ENCODE peak calls at places on chromosomes 1 and 21, in ten cellular contexts. L is body of pancreas; J is NCI-H2029; D is IMR-90; A is stimulated activated CD4-positive, alpha-beta T cell treated with anti-CD3 and anti-CD28 coated beads, Interleukin-4, amount 100 ng/mL, for 48 hours; P is right cardiac atrium; X is naive thymus-derived CD8-positive, alpha-beta T cell; B is activated naive CD4-positive, alpha-beta T cell treated with anti-CD3 and anti-CD28 coated beads for 36 hours; R is nephron progenitor cell; F is heart right ventricle. U is an unnamed sample.

GRCh38 chr21:39885119-39885848 is 18.0 kb downstream of the PCP4 start:
- DNase-seq in L (peak), J (peak), D (no peak), A (no peak), P (peak), X (no peak), B (no peak), R (peak), F (peak), U (no peak)

GRCh38 chr1:9449106-9449627 is 90.1 kb upstream of the SLC25A33 start:
- DNase-seq in L (peak), J (no peak), D (peak), A (no peak), P (peak), X (no peak), B (no peak), R (no peak), F (no peak), U (peak)

GRCh38 chr1:154913242-154913641 is 23.3 kb downstream of the PMVK start:
- DNase-seq in L (no peak), J (peak), D (no peak), A (no peak), P (no peak), X (no peak), B (no peak), R (no peak), F (no peak), U (no peak)

GRCh38 chr1:40820251-40820797 is 36.7 kb downstream of the KCNQ4 start:
- DNase-seq in L (no peak), J (no peak), D (no peak), A (no peak), P (no peak), X (no peak), B (no peak), R (no peak), F (no peak), U (no peak)

GRCh38 chr1:153597206-153597605 is 15.7 kb downstream of the S100A16 start:
- DNase-seq in L (no peak), J (no peak), D (peak), A (peak), P (no peak), X (no peak), B (peak), R (no peak), F (no peak), U (no peak)

GRCh38 chr1:74771913-74772515 is 39.1 kb downstream of the TYW3 start:
- DNase-seq in L (peak), J (peak), D (peak), A (no peak), P (no peak), X (peak), B (peak), R (peak), F (no peak), U (peak)

GRCh38 chr1:46643368-46643775 is 24.8 kb downstream of the ATPAF1 start:
- DNase-seq in L (no peak), J (peak), D (peak), A (no peak), P (no peak), X (no peak), B (no peak), R (no peak), F (no peak), U (peak)

GRCh38 chr1:214989341-214989740 is 93.2 kb upstream of the KCNK2 start:
- DNase-seq in L (no peak), J (no peak), D (peak), A (no peak), P (no peak), X (no peak), B (no peak), R (no peak), F (no peak), U (no peak)

GRCh38 chr1:152348447-152348846 is 11.4 kb downstream of the FLG2 start:
- DNase-seq in L (no peak), J (no peak), D (no peak), A (no peak), P (no peak), X (no peak), B (peak), R (no peak), F (no peak), U (no peak)

GRCh38 chr1:20448626-20449215 is 37.3 kb downstream of the CAMK2N1 start:
- DNase-seq in L (no peak), J (no peak), D (no peak), A (no peak), P (no peak), X (no peak), B (no peak), R (no peak), F (no peak), U (no peak)

GRCh38 chr1:85224734-85225623 is 24.2 kb upstream of the SYDE2 start:
- DNase-seq in L (peak), J (peak), D (peak), A (no peak), P (no peak), X (no peak), B (no peak), R (no peak), F (peak), U (peak)

GRCh38 chr1:15279576-15280230 is 32.7 kb downstream of the FHAD1 start:
- DNase-seq in L (no peak), J (no peak), D (no peak), A (no peak), P (no peak), X (no peak), B (no peak), R (no peak), F (no peak), U (no peak)

GRCh38 chr1:236795757-236796719 is 946 bp downstream of the MTR start:
- DNase-seq in L (no peak), J (no peak), D (peak), A (peak), P (no peak), X (peak), B (peak), R (no peak), F (no peak), U (peak)

GRCh38 chr1:41726899-41727748 is 191.6 kb downstream of the HIVEP3 start:
- DNase-seq in L (peak), J (no peak), D (no peak), A (no peak), P (peak), X (no peak), B (peak), R (no peak), F (peak), U (no peak)

GRCh38 chr1:234961468-234962339 is 166.9 kb downstream of the TOMM20 start:
- DNase-seq in L (peak), J (no peak), D (peak), A (no peak), P (peak), X (no peak), B (no peak), R (no peak), F (no peak), U (no peak)

GRCh38 chr1:27506703-27507102 is 16.7 kb upstream of the WASF2 start:
- DNase-seq in L (no peak), J (no peak), D (no peak), A (no peak), P (peak), X (no peak), B (no peak), R (no peak), F (no peak), U (no peak)

GRCh38 chr1:155329980-155330598 is 9.4 kb downstream of the RUSC1 start:
- DNase-seq in L (no peak), J (peak), D (no peak), A (no peak), P (no peak), X (no peak), B (no peak), R (no peak), F (no peak), U (no peak)

GRCh38 chr1:230282157-230282556 is 144.0 kb downstream of the PGBD5 start:
- DNase-seq in L (peak), J (peak), D (no peak), A (no peak), P (no peak), X (no peak), B (no peak), R (no peak), F (no peak), U (peak)

GRCh38 chr1:115164484-115164883 is 75.2 kb upstream of the TSPAN2 start:
- DNase-seq in L (no peak), J (no peak), D (peak), A (no peak), P (no peak), X (no peak), B (no peak), R (no peak), F (no peak), U (no peak)

GRCh38 chr1:186194107-186194756 is 180.8 kb downstream of the TPR start:
- DNase-seq in L (no peak), J (no peak), D (no peak), A (no peak), P (no peak), X (no peak), B (no peak), R (no peak), F (no peak), U (no peak)

GRCh38 chr1:23567629-23567995 is 8.3 kb upstream of the ID3 start:
- DNase-seq in L (no peak), J (no peak), D (no peak), A (no peak), P (peak), X (no peak), B (no peak), R (no peak), F (no peak), U (no peak)

GRCh38 chr1:229363723-229364122 is 20.9 kb upstream of the CCSAP start:
- DNase-seq in L (no peak), J (no peak), D (no peak), A (no peak), P (no peak), X (no peak), B (no peak), R (no peak), F (no peak), U (no peak)

GRCh38 chr1:110643886-110644285 is 30.9 kb downstream of the KCNA3 start:
- DNase-seq in L (no peak), J (no peak), D (no peak), A (no peak), P (no peak), X (no peak), B (no peak), R (no peak), F (no peak), U (no peak)

GRCh38 chr1:154842635-154843034 is 27.4 kb downstream of the KCNN3 start:
- DNase-seq in L (no peak), J (no peak), D (no peak), A (no peak), P (no peak), X (no peak), B (no peak), R (no peak), F (no peak), U (no peak)

GRCh38 chr1:93029317-93029716 is 49.8 kb upstream of the MTF2 start:
- DNase-seq in L (no peak), J (no peak), D (no peak), A (no peak), P (no peak), X (peak), B (peak), R (no peak), F (no peak), U (no peak)

GRCh38 chr1:3491291-3492246 is 37.1 kb downstream of the ARHGEF16 start:
- DNase-seq in L (peak), J (no peak), D (peak), A (peak), P (peak), X (peak), B (peak), R (peak), F (peak), U (peak)

U was measured in hepatocyte.